ENCODE peak calls at places on chromosomes 13 and 19, in five cellular contexts. H is osteocyte; E is NCI-H2081; T is stimulated activated CD8-positive, alpha-beta memory T cell treated with anti-CD3 and anti-CD28 coated beads, Interleukin-7, amount 100 ng/mL, for 1 hour; P is cardiac muscle cell. B is an unnamed sample.

GRCh38 chr19:44552324-44552723 is 22.8 kb upstream of the CEACAM20 start:
- DNase-seq in H (peak), E (no peak), T (no peak), P (peak), B (no peak)

GRCh38 chr13:99495478-99496321 is 5.6 kb upstream of the TM9SF2 start:
- DNase-seq in H (no peak), E (no peak), T (no peak), P (no peak), B (no peak)

GRCh38 chr13:99012539-99012938 is 34.7 kb upstream of the DOCK9 start:
- DNase-seq in H (no peak), E (no peak), T (no peak), P (no peak), B (no peak)

GRCh38 chr19:52494518-52494917 is 33.0 kb upstream of the ZNF808 start:
- DNase-seq in H (no peak), E (no peak), T (no peak), P (no peak), B (no peak)

GRCh38 chr19:51480590-51480989 is 2.3 kb downstream of the CEACAM18 start:
- DNase-seq in H (no peak), E (no peak), T (no peak), P (peak), B (no peak)

GRCh38 chr19:35108730-35109129 is 6.9 kb upstream of the FXYD3 start:
- DNase-seq in H (no peak), E (no peak), T (no peak), P (no peak), B (no peak)

GRCh38 chr19:28737021-28737525 is 475.9 kb downstream of the UQCRFS1 start:
- DNase-seq in H (no peak), E (no peak), T (no peak), P (peak), B (no peak)

GRCh38 chr19:1027953-1028902 is 1.8 kb downstream of the CNN2 start:
- DNase-seq in H (peak), E (peak), T (no peak), P (peak), B (no peak)

GRCh38 chr13:111011899-111012298 is 97.0 kb upstream of the ANKRD10 start:
- DNase-seq in H (no peak), E (no peak), T (no peak), P (no peak), B (no peak)